ENCODE peak calls at places on chromosomes 3 and 15, in nine cellular contexts. One of them, this sample, is unnamed.

GRCh38 chr3:118641608-118642007 is 393.0 kb downstream of the IGSF11 start:
- DNase-seq in tibial artery: no peak
- DNase-seq in brain microvascular endothelial cell: no peak
- DNase-seq in kidney: no peak
- DNase-seq in sigmoid colon: no peak
- DNase-seq in GM23338: peak; percentile 94
- DNase-seq in bronchial epithelial cell: peak; percentile 30
- DNase-seq in naive thymus-derived CD4-positive, alpha-beta T cell: no peak
- DNase-seq in HCT116: no peak
- DNase-seq in this sample: no peak

GRCh38 chr15:101161656-101162055 is 90.2 kb downstream of the CHSY1 start:
- DNase-seq in HCT116: no peak
- DNase-seq in tibial artery: no peak
- DNase-seq in bronchial epithelial cell: no peak
- DNase-seq in kidney: no peak
- DNase-seq in GM23338: no peak
- DNase-seq in brain microvascular endothelial cell: no peak
- DNase-seq in sigmoid colon: peak; percentile 28
- DNase-seq in naive thymus-derived CD4-positive, alpha-beta T cell: no peak
- DNase-seq in this sample: no peak

GRCh38 chr3:136957751-136958288 is at the start of gene IL20RB:
- DNase-seq in sigmoid colon: no peak
- DNase-seq in kidney: no peak
- DNase-seq in bronchial epithelial cell: peak; percentile 89
- DNase-seq in brain microvascular endothelial cell: no peak
- DNase-seq in naive thymus-derived CD4-positive, alpha-beta T cell: no peak
- DNase-seq in HCT116: peak; percentile 62
- DNase-seq in tibial artery: no peak
- DNase-seq in GM23338: peak; percentile 60
- DNase-seq in this sample: peak; percentile 40

GRCh38 chr3:15557511-15557946 is 36.0 kb upstream of the COLQ start:
- DNase-seq in naive thymus-derived CD4-positive, alpha-beta T cell: peak; percentile 68
- DNase-seq in bronchial epithelial cell: peak; percentile 92
- DNase-seq in GM23338: peak; percentile 82
- DNase-seq in HCT116: peak; percentile 82
- DNase-seq in tibial artery: no peak
- DNase-seq in brain microvascular endothelial cell: peak; percentile 82
- DNase-seq in kidney: no peak
- DNase-seq in sigmoid colon: no peak
- DNase-seq in this sample: peak; percentile 62

GRCh38 chr3:51388286-51389029 is 2.6 kb upstream of the RBM15B start:
- DNase-seq in kidney: peak; percentile 54
- DNase-seq in bronchial epithelial cell: peak; percentile 89
- DNase-seq in sigmoid colon: no peak
- DNase-seq in GM23338: peak; percentile 54
- DNase-seq in naive thymus-derived CD4-positive, alpha-beta T cell: no peak
- DNase-seq in brain microvascular endothelial cell: peak; percentile 14
- DNase-seq in tibial artery: peak; percentile 60
- DNase-seq in HCT116: peak; percentile 26
- DNase-seq in this sample: no peak

GRCh38 chr15:29136815-29137214 is 132.8 kb downstream of the NSMCE3 start:
- DNase-seq in bronchial epithelial cell: no peak
- DNase-seq in naive thymus-derived CD4-positive, alpha-beta T cell: no peak
- DNase-seq in tibial artery: peak; percentile 37
- DNase-seq in brain microvascular endothelial cell: no peak
- DNase-seq in sigmoid colon: no peak
- DNase-seq in GM23338: no peak
- DNase-seq in kidney: no peak
- DNase-seq in HCT116: no peak
- DNase-seq in this sample: no peak

GRCh38 chr3:52455283-52456168 is at the start of gene NISCH:
- DNase-seq in bronchial epithelial cell: peak; percentile 38
- DNase-seq in kidney: peak; percentile 96
- DNase-seq in brain microvascular endothelial cell: peak; percentile 47
- DNase-seq in GM23338: peak; percentile 93
- DNase-seq in HCT116: peak; percentile 40
- DNase-seq in sigmoid colon: peak; percentile 94
- DNase-seq in naive thymus-derived CD4-positive, alpha-beta T cell: peak; percentile 98
- DNase-seq in tibial artery: peak; percentile 94
- DNase-seq in this sample: peak; percentile 51

GRCh38 chr3:45688194-45688881 is 858 bp upstream of the SACM1L start:
- DNase-seq in naive thymus-derived CD4-positive, alpha-beta T cell: no peak
- DNase-seq in GM23338: peak; percentile 82
- DNase-seq in bronchial epithelial cell: no peak
- DNase-seq in brain microvascular endothelial cell: no peak
- DNase-seq in sigmoid colon: no peak
- DNase-seq in kidney: no peak
- DNase-seq in HCT116: no peak
- DNase-seq in tibial artery: no peak
- DNase-seq in this sample: peak; percentile 47

GRCh38 chr15:50358805-50359204 is 3.8 kb upstream of the GABPB1 start:
- DNase-seq in bronchial epithelial cell: peak; percentile 33
- DNase-seq in HCT116: peak; percentile 47
- DNase-seq in kidney: no peak
- DNase-seq in GM23338: peak; percentile 61
- DNase-seq in sigmoid colon: no peak
- DNase-seq in brain microvascular endothelial cell: peak; percentile 39
- DNase-seq in tibial artery: no peak
- DNase-seq in naive thymus-derived CD4-positive, alpha-beta T cell: no peak
- DNase-seq in this sample: no peak

GRCh38 chr15:67101981-67102929 is 36.9 kb downstream of the SMAD3 start:
- DNase-seq in kidney: no peak
- DNase-seq in sigmoid colon: no peak
- DNase-seq in brain microvascular endothelial cell: peak; percentile 61
- DNase-seq in tibial artery: no peak
- DNase-seq in HCT116: no peak
- DNase-seq in GM23338: no peak
- DNase-seq in naive thymus-derived CD4-positive, alpha-beta T cell: no peak
- DNase-seq in bronchial epithelial cell: peak; percentile 73
- DNase-seq in this sample: no peak

GRCh38 chr3:59559721-59560514 is 510.1 kb upstream of the CFAP20DC start:
- DNase-seq in HCT116: peak; percentile 23
- DNase-seq in sigmoid colon: no peak
- DNase-seq in brain microvascular endothelial cell: peak; percentile 98
- DNase-seq in bronchial epithelial cell: peak; percentile 100
- DNase-seq in GM23338: no peak
- DNase-seq in kidney: no peak
- DNase-seq in naive thymus-derived CD4-positive, alpha-beta T cell: no peak
- DNase-seq in tibial artery: no peak
- DNase-seq in this sample: peak; percentile 44

DNA sequence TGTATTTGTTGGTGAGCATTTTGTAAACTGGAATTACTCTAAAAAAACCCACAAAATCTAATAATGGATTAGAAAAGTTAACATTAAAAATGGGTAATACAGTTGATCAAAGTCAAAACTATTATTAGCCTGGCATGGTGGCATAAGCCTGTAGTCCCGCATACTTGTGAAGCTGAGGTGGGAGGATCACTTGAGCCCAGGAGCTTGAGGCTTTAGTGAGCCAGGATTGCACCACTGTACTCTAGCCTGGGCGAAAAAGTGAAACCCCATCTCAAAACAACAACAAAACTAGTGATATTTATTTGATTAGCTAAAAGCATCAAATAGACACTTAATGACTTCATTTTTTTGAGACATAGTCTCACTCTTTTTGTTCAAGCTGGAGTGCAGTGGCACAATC is 3.6 kb downstream of the SNX1 start:
- DNase-seq in HCT116: no peak
- DNase-seq in bronchial epithelial cell: no peak
- DNase-seq in tibial artery: no peak
- DNase-seq in kidney: no peak
- DNase-seq in naive thymus-derived CD4-positive, alpha-beta T cell: no peak
- DNase-seq in brain microvascular endothelial cell: no peak
- DNase-seq in sigmoid colon: no peak
- DNase-seq in GM23338: no peak
- DNase-seq in this sample: no peak
- H3K4me3 ChIP-seq in HCT116: no peak overlapping the region
- H3K4me3 ChIP-seq in bronchial epithelial cell: no peak overlapping the region
- H3K4me3 ChIP-seq in tibial artery: no peak overlapping the region
- H3K4me3 ChIP-seq in kidney: no peak overlapping the region
- H3K4me3 ChIP-seq in naive thymus-derived CD4-positive, alpha-beta T cell: no peak overlapping the region
- H3K4me3 ChIP-seq in brain microvascular endothelial cell: no peak overlapping the region
- H3K4me3 ChIP-seq in sigmoid colon: no peak overlapping the region
- H3K4me3 ChIP-seq in GM23338: no peak overlapping the region
- H3K4me3 ChIP-seq in this sample: no peak overlapping the region

DNA sequence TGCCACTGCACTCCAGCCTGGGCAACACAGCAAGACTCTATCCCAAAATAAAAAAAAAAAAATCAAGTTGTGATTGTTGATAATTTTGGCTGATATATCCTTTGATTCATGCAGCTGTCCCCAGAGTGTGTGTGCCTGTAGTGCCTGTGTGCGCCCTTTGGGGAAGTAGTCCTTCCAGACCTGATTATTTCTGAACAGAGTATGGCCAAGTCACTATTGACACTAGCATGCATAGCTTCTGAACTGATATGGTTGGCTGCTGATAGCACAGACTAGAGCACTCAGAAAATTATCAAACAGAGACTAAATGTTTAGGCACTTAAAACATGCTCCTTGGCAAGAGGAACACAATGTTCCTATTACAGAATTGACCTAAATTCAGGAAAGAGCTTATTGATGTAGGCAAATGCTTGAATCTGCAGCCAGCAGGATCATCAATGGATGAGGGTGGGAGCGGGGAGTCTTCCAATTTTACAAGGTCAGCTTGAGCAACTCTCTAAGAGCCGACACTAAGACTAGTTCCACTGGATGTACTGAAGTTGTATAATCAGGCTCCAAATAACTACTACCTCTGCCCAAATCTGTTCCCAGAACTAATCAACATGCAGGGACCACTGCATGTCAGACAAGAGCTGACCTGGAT is 17.7 kb upstream of the PTPN9 start:
- DNase-seq in GM23338: no peak
- DNase-seq in bronchial epithelial cell: no peak
- DNase-seq in HCT116: no peak
- DNase-seq in brain microvascular endothelial cell: no peak
- DNase-seq in naive thymus-derived CD4-positive, alpha-beta T cell: no peak
- DNase-seq in sigmoid colon: no peak
- DNase-seq in tibial artery: peak; percentile 35
- DNase-seq in kidney: no peak
- DNase-seq in this sample: no peak
- H3K36me3 ChIP-seq in GM23338: peaks cover 8% of the 10 kb centered on the region
- H3K36me3 ChIP-seq in bronchial epithelial cell: peaks cover 7% of the 10 kb centered on the region
- H3K36me3 ChIP-seq in HCT116: peaks cover 15% of the 10 kb centered on the region
- H3K36me3 ChIP-seq in brain microvascular endothelial cell: peaks cover 36% of the 10 kb centered on the region
- H3K36me3 ChIP-seq in naive thymus-derived CD4-positive, alpha-beta T cell: no peaks in the 10 kb centered on the region
- H3K36me3 ChIP-seq in sigmoid colon: peaks cover 20% of the 10 kb centered on the region
- H3K36me3 ChIP-seq in tibial artery: peaks cover 32% of the 10 kb centered on the region
- H3K36me3 ChIP-seq in kidney: peaks cover 13% of the 10 kb centered on the region
- H3K36me3 ChIP-seq in this sample: peaks cover 50% of the 10 kb centered on the region

DNA sequence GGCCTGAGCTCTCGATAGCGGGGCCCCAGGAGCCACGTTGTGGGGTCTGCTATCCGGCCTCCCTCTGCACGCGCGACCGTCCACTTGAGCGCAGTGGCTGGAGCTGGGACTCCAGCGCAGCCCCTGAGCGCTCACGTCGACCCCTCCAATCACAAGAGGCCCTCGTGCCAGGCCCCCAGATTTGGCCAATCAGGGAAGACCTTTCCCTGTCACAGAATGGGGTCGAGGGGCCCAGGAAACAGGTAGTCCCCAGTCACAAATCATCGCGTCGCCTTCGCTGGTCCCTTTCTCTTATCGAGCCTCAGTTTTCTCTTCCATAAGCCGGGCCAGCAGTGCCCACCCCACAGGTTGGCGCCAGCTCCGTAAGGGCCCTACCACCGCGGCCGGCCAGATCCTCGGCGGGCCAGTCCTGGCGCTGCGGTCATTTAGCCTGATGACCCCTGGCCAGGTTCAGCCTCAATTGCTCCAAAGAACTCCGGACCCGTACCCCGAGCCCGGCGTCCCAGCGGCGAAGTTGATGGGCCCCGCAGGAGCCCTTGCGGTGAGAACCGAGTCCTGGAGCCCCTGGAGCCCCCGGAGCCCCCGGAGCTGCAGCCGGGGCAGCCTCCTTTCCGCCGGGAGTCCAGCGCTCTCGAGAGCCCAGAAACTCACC is 435 bp downstream of the ALDH1L1 start:
- DNase-seq in tibial artery: peak; percentile 76
- DNase-seq in sigmoid colon: peak; percentile 87
- DNase-seq in bronchial epithelial cell: no peak
- DNase-seq in brain microvascular endothelial cell: no peak
- DNase-seq in naive thymus-derived CD4-positive, alpha-beta T cell: no peak
- DNase-seq in GM23338: peak; percentile 83
- DNase-seq in kidney: peak; percentile 78
- DNase-seq in HCT116: no peak
- DNase-seq in this sample: no peak
- H3K4me3 ChIP-seq in tibial artery: peak overlapping the region; percentile 62
- H3K4me3 ChIP-seq in sigmoid colon: peak overlapping the region; percentile 78
- H3K4me3 ChIP-seq in bronchial epithelial cell: peak overlapping the region; percentile 51
- H3K4me3 ChIP-seq in brain microvascular endothelial cell: peak overlapping the region; percentile 55
- H3K4me3 ChIP-seq in naive thymus-derived CD4-positive, alpha-beta T cell: no peak overlapping the region
- H3K4me3 ChIP-seq in GM23338: peak overlapping the region; percentile 83
- H3K4me3 ChIP-seq in kidney: peak overlapping the region; percentile 78
- H3K4me3 ChIP-seq in HCT116: no peak overlapping the region
- H3K4me3 ChIP-seq in this sample: no peak overlapping the region

GRCh38 chr15:42160110-42160509 is 3.7 kb upstream of the PLA2G4F start:
- DNase-seq in bronchial epithelial cell: no peak
- DNase-seq in sigmoid colon: no peak
- DNase-seq in HCT116: no peak
- DNase-seq in tibial artery: peak; percentile 57
- DNase-seq in GM23338: no peak
- DNase-seq in naive thymus-derived CD4-positive, alpha-beta T cell: no peak
- DNase-seq in brain microvascular endothelial cell: no peak
- DNase-seq in kidney: no peak
- DNase-seq in this sample: no peak

GRCh38 chr15:42157381-42157780 is 945 bp upstream of the PLA2G4F start:
- DNase-seq in bronchial epithelial cell: no peak
- DNase-seq in GM23338: no peak
- DNase-seq in tibial artery: no peak
- DNase-seq in naive thymus-derived CD4-positive, alpha-beta T cell: no peak
- DNase-seq in brain microvascular endothelial cell: no peak
- DNase-seq in HCT116: no peak
- DNase-seq in kidney: no peak
- DNase-seq in sigmoid colon: no peak
- DNase-seq in this sample: no peak

GRCh38 chr15:42159381-42160015 is 3.1 kb upstream of the PLA2G4F start:
- DNase-seq in tibial artery: peak; percentile 66
- DNase-seq in GM23338: no peak
- DNase-seq in naive thymus-derived CD4-positive, alpha-beta T cell: no peak
- DNase-seq in sigmoid colon: no peak
- DNase-seq in bronchial epithelial cell: no peak
- DNase-seq in HCT116: no peak
- DNase-seq in kidney: no peak
- DNase-seq in brain microvascular endothelial cell: no peak
- DNase-seq in this sample: no peak

GRCh38 chr15:42157981-42158765 is 1.7 kb upstream of the PLA2G4F start:
- DNase-seq in GM23338: no peak
- DNase-seq in kidney: no peak
- DNase-seq in bronchial epithelial cell: peak; percentile 57
- DNase-seq in tibial artery: peak; percentile 47
- DNase-seq in naive thymus-derived CD4-positive, alpha-beta T cell: no peak
- DNase-seq in sigmoid colon: no peak
- DNase-seq in HCT116: no peak
- DNase-seq in brain microvascular endothelial cell: peak; percentile 68
- DNase-seq in this sample: no peak

DNA sequence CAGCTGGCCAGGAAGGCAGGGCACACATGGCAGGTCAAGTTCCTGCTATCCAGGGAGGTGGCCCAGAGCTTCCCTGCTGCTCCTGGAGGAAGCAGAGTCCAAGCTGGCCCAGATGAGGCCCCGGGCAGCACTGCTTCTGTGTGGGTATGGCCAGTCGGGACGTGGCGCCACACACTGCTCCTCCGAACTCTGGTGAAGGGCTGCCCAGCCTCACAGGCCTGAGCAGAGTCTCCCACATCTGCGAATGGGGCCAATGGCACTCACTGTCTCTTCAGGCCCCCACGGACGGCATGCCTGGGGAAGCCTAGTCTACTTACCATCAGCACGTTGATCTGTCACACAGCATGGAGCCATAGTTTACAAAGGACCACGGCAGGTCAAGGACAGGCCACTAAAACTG is 2.5 kb upstream of the PLA2G4F start:
- DNase-seq in bronchial epithelial cell: no peak
- DNase-seq in kidney: no peak
- DNase-seq in brain microvascular endothelial cell: no peak
- DNase-seq in sigmoid colon: no peak
- DNase-seq in HCT116: no peak
- DNase-seq in GM23338: no peak
- DNase-seq in tibial artery: peak; percentile 47
- DNase-seq in naive thymus-derived CD4-positive, alpha-beta T cell: no peak
- DNase-seq in this sample: no peak
- H3K36me3 ChIP-seq in bronchial epithelial cell: peaks cover 17% of the 10 kb centered on the region
- H3K36me3 ChIP-seq in kidney: peaks cover 39% of the 10 kb centered on the region
- H3K36me3 ChIP-seq in brain microvascular endothelial cell: peaks cover 45% of the 10 kb centered on the region
- H3K36me3 ChIP-seq in sigmoid colon: peaks cover 40% of the 10 kb centered on the region
- H3K36me3 ChIP-seq in HCT116: peaks cover 30% of the 10 kb centered on the region
- H3K36me3 ChIP-seq in GM23338: peaks cover 8% of the 10 kb centered on the region
- H3K36me3 ChIP-seq in tibial artery: peaks cover 49% of the 10 kb centered on the region
- H3K36me3 ChIP-seq in naive thymus-derived CD4-positive, alpha-beta T cell: peaks cover 22% of the 10 kb centered on the region
- H3K36me3 ChIP-seq in this sample: peaks cover 50% of the 10 kb centered on the region